ENCODE peak calls at places on chromosomes 2 and 18, in eight cellular contexts. M is K562; E is iris pigment epithelial cell; B is KG1; I is lower lobe of right lung; R is activated T-cell treated with anti-CD3 and anti-CD28 coated beads, Interleukin-2, amount 50 U/mL, for 72 hours; V is uterus; N is HTR-8/SVneo. C is an unnamed sample.

GRCh38 chr18:50836521-50836957 is 16.7 kb upstream of the MRO start:
- DNase-seq in N (peak), R (no peak), I (no peak), E (peak), B (no peak), V (no peak), M (no peak), C (no peak)

GRCh38 chr18:38576915-38577314 is 1011.3 kb upstream of the CELF4 start:
- DNase-seq in N (no peak), R (no peak), V (no peak), M (no peak), B (no peak), I (no peak), E (no peak), C (no peak)

GRCh38 chr2:176177580-176178270 is 10.7 kb upstream of the HOXD1 start:
- DNase-seq in E (no peak), B (no peak), M (no peak), R (no peak), I (no peak), N (no peak), V (no peak), C (no peak)

GRCh38 chr2:237448171-237448570 is 34.2 kb upstream of the COL6A3 start:
- DNase-seq in E (no peak), N (no peak), M (no peak), B (no peak), V (no peak), R (no peak), I (no peak), C (no peak)

GRCh38 chr2:203451686-203452085 is 83.4 kb downstream of the RAPH1 start:
- DNase-seq in E (peak), M (no peak), V (no peak), B (no peak), R (no peak), I (no peak), N (no peak), C (no peak)

GRCh38 chr2:206084870-206085741 is 868 bp downstream of the INO80D start:
- DNase-seq in I (peak), B (no peak), V (peak), M (peak), E (no peak), N (peak), R (peak), C (peak)

GRCh38 chr18:34339155-34339554 is 114.4 kb upstream of the NOL4 start:
- DNase-seq in V (no peak), E (no peak), I (no peak), M (no peak), B (no peak), R (no peak), N (no peak), C (no peak)

GRCh38 chr2:240701091-240701735 is 9.5 kb downstream of the AQP12A start:
- DNase-seq in I (peak), R (no peak), V (no peak), M (no peak), E (no peak), B (no peak), N (no peak), C (no peak)

GRCh38 chr2:208189782-208190181 is at the start of gene C2orf80:
- DNase-seq in B (no peak), R (no peak), N (no peak), V (no peak), I (no peak), M (no peak), E (no peak), C (no peak)

GRCh38 chr2:118061135-118061955 is 26.9 kb upstream of the INSIG2 start:
- DNase-seq in I (no peak), N (peak), M (peak), R (no peak), E (peak), V (no peak), B (no peak), C (no peak)

GRCh38 chr2:85257359-85258193 is 70.2 kb downstream of the TGOLN2 start:
- DNase-seq in E (no peak), R (no peak), M (no peak), V (no peak), I (no peak), B (no peak), N (no peak), C (no peak)

GRCh38 chr2:212843409-212844199 is 305.0 kb upstream of the ERBB4 start:
- DNase-seq in N (peak), I (no peak), M (no peak), R (no peak), E (peak), V (no peak), B (no peak), C (no peak)

GRCh38 chr2:213148572-213149331 is 2.7 kb downstream of the IKZF2 start:
- DNase-seq in I (no peak), M (no peak), B (no peak), N (no peak), V (no peak), R (no peak), E (peak), C (no peak)

GRCh38 chr18:986552-986951 is 81.9 kb downstream of the ADCYAP1 start:
- DNase-seq in M (no peak), E (no peak), N (no peak), R (no peak), I (no peak), B (no peak), V (no peak), C (no peak)

GRCh38 chr18:2905802-2906521 is 59.2 kb downstream of the EMILIN2 start:
- DNase-seq in I (peak), R (peak), M (no peak), N (no peak), E (no peak), B (no peak), V (peak), C (peak)

GRCh38 chr2:63537306-63537705 is 51.0 kb downstream of the WDPCP start:
- DNase-seq in I (no peak), B (no peak), N (no peak), E (peak), V (no peak), M (no peak), R (no peak), C (no peak)

GRCh38 chr18:10414293-10414842 is 40.1 kb upstream of the APCDD1 start:
- DNase-seq in E (no peak), B (no peak), I (no peak), M (peak), R (no peak), V (no peak), N (no peak), C (no peak)

GRCh38 chr2:164697688-164698290 is 76.5 kb upstream of the GRB14 start:
- DNase-seq in B (no peak), V (no peak), R (no peak), I (no peak), N (no peak), M (no peak), E (peak), C (no peak)

GRCh38 chr18:79871026-79871390 is 73.3 kb downstream of the KCNG2 start:
- DNase-seq in R (no peak), B (no peak), M (no peak), N (no peak), I (no peak), V (no peak), E (no peak), C (no peak)

GRCh38 chr18:46406539-46406932 is 250.5 kb downstream of the LOXHD1 start:
- DNase-seq in E (no peak), I (no peak), B (no peak), N (no peak), V (no peak), M (no peak), R (no peak), C (no peak)

GRCh38 chr2:69333352-69333751 is 53.7 kb downstream of the GFPT1 start:
- DNase-seq in V (no peak), M (no peak), N (no peak), R (no peak), E (no peak), B (no peak), I (no peak), C (no peak)

GRCh38 chr2:3198119-3198518 is 179.5 kb downstream of the EIPR1 start:
- DNase-seq in N (no peak), M (peak), E (no peak), V (no peak), B (no peak), I (no peak), R (peak), C (no peak)

GRCh38 chr2:237315170-237315880 is 98.6 kb downstream of the COL6A3 start:
- DNase-seq in V (peak), E (peak), N (no peak), B (no peak), I (peak), M (no peak), R (no peak), C (no peak)

GRCh38 chr2:189363559-189363958 is 77.7 kb upstream of the WDR75 start:
- DNase-seq in R (no peak), M (no peak), I (no peak), N (peak), B (no peak), E (peak), V (no peak), C (no peak)

GRCh38 chr2:106885326-106885725 is 641 bp downstream of the ST6GAL2 start:
- DNase-seq in V (no peak), M (no peak), N (no peak), R (no peak), I (no peak), B (no peak), E (peak), C (no peak)

GRCh38 chr2:73418343-73418742 is 32.7 kb downstream of the ALMS1 start:
- DNase-seq in E (peak), R (no peak), I (peak), B (no peak), M (no peak), V (peak), N (no peak), C (no peak)

GRCh38 chr2:8044046-8044594 is 637.7 kb upstream of the ID2 start:
- DNase-seq in E (no peak), B (no peak), I (no peak), N (no peak), M (no peak), R (no peak), V (no peak), C (no peak)

GRCh38 chr18:10122116-10122515 is 208.3 kb downstream of the VAPA start:
- DNase-seq in M (no peak), N (peak), I (no peak), B (no peak), V (no peak), E (peak), R (no peak), C (no peak)

GRCh38 chr2:241777686-241778627 is 1.3 kb downstream of the GAL3ST2 start:
- DNase-seq in E (no peak), R (no peak), V (no peak), B (no peak), N (no peak), M (no peak), I (no peak), C (no peak)

GRCh38 chr2:171404719-171405118 is 29.1 kb downstream of the METTL8 start:
- DNase-seq in E (no peak), M (no peak), B (no peak), I (no peak), V (no peak), N (no peak), R (no peak), C (no peak)

GRCh38 chr2:16973586-16974274 is 308.1 kb upstream of the CYRIA start:
- DNase-seq in N (no peak), R (no peak), V (no peak), B (no peak), I (no peak), M (no peak), E (peak), C (no peak)

GRCh38 chr2:47243596-47244323 is 88.7 kb upstream of the STPG4 start:
- DNase-seq in B (no peak), V (peak), M (no peak), E (no peak), N (no peak), R (no peak), I (no peak), C (no peak)

C was measured in T-helper 22 cell.